ENCODE peak calls at places on chromosomes 3 and 15, in seven cellular contexts. X is HepG2, S is HCT116, L is K562, T is H1, G is SK-N-SH, B is GM12878. I is an unnamed sample.
A peak's percentile ranks its signal among the peaks of the same experiment; 100 is the strongest.

GRCh38 chr15:101250331-101250730 is 1.5 kb downstream of the CHSY1 start:
- DNase-seq in G (no peak), L (no peak), S (no peak), T (no peak), B (no peak), X (no peak), I (no peak)

GRCh38 chr15:70023769-70024491 is 73.8 kb downstream of the TLE3 start:
- DNase-seq in T (no peak), B (no peak), G (no peak), S (no peak), L (no peak), X (no peak), I (no peak)

GRCh38 chr3:107882261-107882660 is 208.6 kb downstream of the CD47 start:
- DNase-seq in X (no peak), B (no peak), T (no peak), S (no peak), G (no peak), L (no peak), I (no peak)

GRCh38 chr15:77355321-77355720 is 64.6 kb downstream of the PEAK1 start:
- DNase-seq in G (no peak), X (no peak), B (no peak), L (no peak), T (no peak), S (no peak), I (no peak)

GRCh38 chr3:173066044-173066679 is 74.9 kb downstream of the SPATA16 start:
- DNase-seq in B (no peak), G (peak; percentile 33), L (no peak), T (no peak), X (no peak), S (no peak), I (no peak)

GRCh38 chr3:175270199-175270837 is 411.2 kb downstream of the NAALADL2 start:
- DNase-seq in X (no peak), L (no peak), B (no peak), G (peak; percentile 34), S (no peak), T (no peak), I (no peak)

GRCh38 chr15:78989701-78990248 is 44.9 kb upstream of the CTSH start:
- DNase-seq in T (no peak), X (no peak), L (no peak), G (no peak), B (no peak), S (no peak), I (no peak)

GRCh38 chr3:195039180-195039843 is 231.6 kb downstream of the XXYLT1 start:
- DNase-seq in G (no peak), S (no peak), L (no peak), B (no peak), T (no peak), X (no peak), I (no peak)

GRCh38 chr3:19155375-19155774 is 7.1 kb downstream of the KCNH8 start:
- DNase-seq in B (no peak), S (no peak), X (no peak), T (no peak), L (no peak), G (no peak), I (no peak)

GRCh38 chr3:136955813-136956212 is 2.0 kb upstream of the IL20RB start:
- DNase-seq in L (no peak), G (no peak), T (no peak), B (no peak), S (peak; percentile 77), X (peak; percentile 81), I (peak; percentile 51)

GRCh38 chr3:66355394-66355793 is 134.6 kb downstream of the SLC25A26 start:
- DNase-seq in L (no peak), S (no peak), T (no peak), G (no peak), B (no peak), X (no peak), I (no peak)

GRCh38 chr3:113232367-113232766 is 21.0 kb downstream of the BOC start:
- DNase-seq in X (no peak), B (no peak), T (no peak), G (no peak), S (no peak), L (no peak), I (no peak)

GRCh38 chr3:52024765-52025452 is 29.2 kb upstream of the RPL29 start:
- DNase-seq in L (no peak), S (no peak), X (no peak), G (no peak), T (no peak), B (no peak), I (no peak)

GRCh38 chr3:101941253-101942039 is 92.1 kb downstream of the NFKBIZ start:
- DNase-seq in G (no peak), B (no peak), T (no peak), S (no peak), L (no peak), X (no peak), I (no peak)

GRCh38 chr3:14478943-14479550 is 61.1 kb downstream of the GRIP2 start:
- DNase-seq in B (no peak), T (no peak), G (no peak), S (no peak), X (no peak), L (no peak), I (no peak)

GRCh38 chr3:178036745-178037144 is 499.5 kb upstream of the KCNMB2 start:
- DNase-seq in T (no peak), S (no peak), B (no peak), X (no peak), L (no peak), G (no peak), I (no peak)

GRCh38 chr15:72009207-72009606 is 108.7 kb downstream of the MYO9A start:
- DNase-seq in L (no peak), T (no peak), G (no peak), B (peak; percentile 20), S (no peak), X (peak; percentile 44), I (no peak)

GRCh38 chr15:89797678-89798201 is 16.9 kb downstream of the ANPEP start:
- DNase-seq in T (no peak), X (no peak), S (no peak), L (no peak), G (no peak), B (no peak), I (no peak)

GRCh38 chr3:102163039-102163817 is 271.6 kb upstream of the ZPLD1 start:
- DNase-seq in X (no peak), S (no peak), L (no peak), B (no peak), T (no peak), G (peak; percentile 42), I (no peak)

GRCh38 chr3:39102504-39103323 is 4.7 kb downstream of the GORASP1 start:
- DNase-seq in G (no peak), L (no peak), X (no peak), T (no peak), S (no peak), B (no peak), I (no peak)

GRCh38 chr3:39099242-39099641 is 8.2 kb downstream of the GORASP1 start:
- DNase-seq in L (no peak), X (no peak), T (no peak), B (no peak), S (no peak), G (no peak), I (no peak)

GRCh38 chr3:39100500-39100886 is 6.9 kb downstream of the GORASP1 start:
- DNase-seq in S (no peak), X (no peak), G (no peak), T (no peak), B (no peak), L (no peak), I (no peak)

GRCh38 chr3:39099738-39100499 is 7.5 kb downstream of the GORASP1 start:
- DNase-seq in G (no peak), X (no peak), B (no peak), T (no peak), L (no peak), S (no peak), I (no peak)

DNA sequence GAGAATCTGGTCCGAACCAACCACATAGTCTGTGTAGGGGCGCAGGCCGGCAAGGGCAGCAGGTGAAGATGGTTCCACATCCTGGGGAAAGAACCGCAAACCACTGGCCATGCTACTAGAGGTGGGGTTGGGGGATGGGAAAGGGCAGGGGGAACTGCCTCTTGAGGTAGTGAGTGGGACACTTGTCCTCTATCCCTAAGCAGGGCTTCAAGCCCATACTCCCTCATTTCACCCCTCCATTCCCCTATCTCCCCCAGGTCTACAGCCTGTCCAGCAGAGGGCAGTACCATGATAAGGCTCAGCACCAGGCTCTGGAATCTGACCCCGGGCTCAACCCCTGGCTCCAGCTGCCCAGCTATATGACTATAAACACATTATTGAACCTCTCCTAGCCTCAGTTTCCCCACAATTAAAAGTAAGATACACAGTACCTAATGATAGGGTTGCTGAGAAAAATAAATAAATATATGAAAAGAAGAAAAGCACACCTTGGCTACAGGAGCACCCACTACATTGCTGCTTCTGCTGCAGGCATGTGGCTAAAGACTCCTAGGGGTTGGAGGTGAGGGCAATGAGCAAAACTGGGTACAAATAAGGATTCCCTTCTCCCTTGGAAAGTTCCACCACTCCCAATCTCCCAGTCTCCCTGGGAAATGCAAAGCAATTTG is 6.3 kb downstream of the GORASP1 start:
- DNase-seq in S (no peak), X (peak; percentile 29), G (peak; percentile 78), B (no peak), T (no peak), L (peak; percentile 85), I (no peak)
- TF ChIP-seq CTCF in S (peak; percentile 69), X (peak; percentile 71), G (peak; percentile 72), B (peak; percentile 83), T (peak; percentile 86), L (peak; percentile 86), I (peak; percentile 80)

GRCh38 chr3:188534633-188535032 is 380.7 kb downstream of the LPP start:
- DNase-seq in L (no peak), S (no peak), B (no peak), G (no peak), X (no peak), T (no peak), I (no peak)
- TF ChIP-seq SIN3A in L (no peak), S (no peak), B (no peak), G (no peak), X (no peak), T (no peak), I (no peak)

DNA sequence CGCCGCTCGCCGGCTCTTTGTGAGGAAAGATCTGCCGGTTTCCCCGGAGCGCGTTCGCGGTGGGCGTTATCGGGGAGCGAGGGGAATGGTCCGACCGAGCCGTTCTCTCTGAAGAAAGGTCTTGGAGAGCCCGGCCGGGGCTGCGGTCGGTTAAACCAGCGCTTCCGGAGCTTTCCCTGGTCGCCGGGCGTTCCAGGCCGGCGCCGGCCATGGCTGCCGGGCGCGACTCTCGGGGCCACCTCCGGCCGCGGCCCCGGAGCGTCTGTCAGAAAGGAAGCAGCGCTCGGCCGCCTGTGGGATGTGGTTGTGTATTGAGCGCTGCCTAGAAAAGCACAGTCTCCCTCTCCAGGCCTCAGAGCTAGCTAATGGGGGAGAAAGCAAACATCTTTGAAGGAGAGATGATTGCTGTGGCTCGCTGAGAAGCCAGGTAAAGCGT is 731 bp downstream of the FYTTD1 start:
- DNase-seq in L (peak; percentile 43), X (no peak), B (no peak), T (no peak), S (no peak), G (peak; percentile 84), I (no peak)
- TF ChIP-seq CTCF in L (no peak), X (no peak), B (no peak), T (no peak), S (no peak), G (peak; percentile 10), I (no peak)

DNA sequence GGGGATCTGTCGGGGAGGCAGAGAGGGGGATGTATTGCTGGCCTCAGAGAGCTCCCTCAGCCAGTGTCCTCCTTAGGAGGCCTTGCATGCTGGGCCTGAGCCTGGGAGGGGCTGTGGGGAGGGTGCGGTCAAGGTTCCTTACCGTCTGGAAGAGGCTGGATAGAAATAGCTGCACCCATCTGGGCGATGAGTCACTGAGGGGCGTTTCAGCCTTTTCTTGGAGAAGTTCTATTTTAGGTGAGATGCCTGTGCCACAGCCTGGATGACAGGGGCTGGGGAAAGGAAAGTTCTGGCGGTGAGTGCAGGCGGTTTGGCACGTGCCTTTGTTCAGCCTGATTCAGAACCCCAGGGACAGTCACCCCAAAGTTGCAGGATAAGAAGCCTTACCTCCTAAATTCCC is 35.7 kb upstream of the APEH start:
- DNase-seq in G (no peak), S (peak; percentile 57), T (no peak), B (no peak), L (peak; percentile 77), X (no peak), I (no peak)
- TF ChIP-seq SIN3A in G (no peak), S (no peak), T (no peak), B (no peak), L (no peak), X (no peak), I (no peak)

I was measured in Panc1.